ENCODE peak calls at places on chromosomes 3 and 15, in five cellular contexts. One of them, this sample, is unnamed.

GRCh38 chr3:52213005-52213404 is 12.4 kb downstream of the TLR9 start:
- DNase-seq in psoas muscle: no peak
- DNase-seq in AG09319: no peak
- DNase-seq in fibroblast of lung: no peak
- DNase-seq in fibroblast of mammary gland: no peak
- DNase-seq in this sample: no peak

GRCh38 chr3:49600781-49601180 is 46.5 kb downstream of the BSN start:
- DNase-seq in psoas muscle: no peak
- DNase-seq in AG09319: no peak
- DNase-seq in fibroblast of lung: no peak
- DNase-seq in fibroblast of mammary gland: no peak
- DNase-seq in this sample: peak

GRCh38 chr3:197352382-197352781 is 54.0 kb upstream of the DLG1 start:
- DNase-seq in psoas muscle: peak
- DNase-seq in AG09319: no peak
- DNase-seq in fibroblast of lung: peak
- DNase-seq in fibroblast of mammary gland: peak
- DNase-seq in this sample: peak

GRCh38 chr15:50107591-50108408 is 11.2 kb downstream of the ATP8B4 start:
- DNase-seq in psoas muscle: no peak
- DNase-seq in AG09319: no peak
- DNase-seq in fibroblast of lung: no peak
- DNase-seq in fibroblast of mammary gland: no peak
- DNase-seq in this sample: no peak

GRCh38 chr15:36007699-36008098 is 461.7 kb upstream of the DPH6 start:
- DNase-seq in psoas muscle: no peak
- DNase-seq in AG09319: no peak
- DNase-seq in fibroblast of lung: no peak
- DNase-seq in fibroblast of mammary gland: no peak
- DNase-seq in this sample: no peak

GRCh38 chr15:42986693-42987342 is 66.2 kb upstream of the TTBK2 start:
- DNase-seq in psoas muscle: no peak
- DNase-seq in AG09319: no peak
- DNase-seq in fibroblast of lung: no peak
- DNase-seq in fibroblast of mammary gland: no peak
- DNase-seq in this sample: no peak

GRCh38 chr3:35793668-35794067 is 154.3 kb downstream of the ARPP21 start:
- DNase-seq in psoas muscle: no peak
- DNase-seq in AG09319: no peak
- DNase-seq in fibroblast of lung: no peak
- DNase-seq in fibroblast of mammary gland: no peak
- DNase-seq in this sample: no peak

GRCh38 chr15:56442354-56442753 is 22.6 kb downstream of the MNS1 start:
- DNase-seq in psoas muscle: no peak
- DNase-seq in AG09319: no peak
- DNase-seq in fibroblast of lung: no peak
- DNase-seq in fibroblast of mammary gland: no peak
- DNase-seq in this sample: no peak

GRCh38 chr15:58741032-58741431 is 8.5 kb downstream of the ADAM10 start:
- DNase-seq in psoas muscle: no peak
- DNase-seq in AG09319: no peak
- DNase-seq in fibroblast of lung: no peak
- DNase-seq in fibroblast of mammary gland: no peak
- DNase-seq in this sample: no peak

GRCh38 chr15:69604050-69604378 is 151.4 kb downstream of the RPLP1 start:
- DNase-seq in psoas muscle: no peak
- DNase-seq in AG09319: no peak
- DNase-seq in fibroblast of lung: no peak
- DNase-seq in fibroblast of mammary gland: no peak
- DNase-seq in this sample: no peak
- TF ChIP-seq CTCF in psoas muscle: no peak
- TF ChIP-seq CTCF in AG09319: no peak
- TF ChIP-seq CTCF in fibroblast of lung: no peak
- TF ChIP-seq CTCF in fibroblast of mammary gland: no peak
- TF ChIP-seq CTCF in this sample: no peak

GRCh38 chr15:48565560-48566482 is 79.7 kb downstream of the FBN1 start:
- DNase-seq in psoas muscle: no peak
- DNase-seq in AG09319: peak
- DNase-seq in fibroblast of lung: peak
- DNase-seq in fibroblast of mammary gland: peak
- DNase-seq in this sample: peak
- TF ChIP-seq CTCF in psoas muscle: no peak
- TF ChIP-seq CTCF in AG09319: no peak
- TF ChIP-seq CTCF in fibroblast of lung: no peak
- TF ChIP-seq CTCF in fibroblast of mammary gland: peak
- TF ChIP-seq CTCF in this sample: peak

GRCh38 chr15:48086162-48086561 is 34.6 kb upstream of the SLC24A5 start:
- DNase-seq in psoas muscle: no peak
- DNase-seq in AG09319: no peak
- DNase-seq in fibroblast of lung: no peak
- DNase-seq in fibroblast of mammary gland: no peak
- DNase-seq in this sample: no peak

GRCh38 chr15:48089664-48090063 is 31.1 kb upstream of the SLC24A5 start:
- DNase-seq in psoas muscle: no peak
- DNase-seq in AG09319: no peak
- DNase-seq in fibroblast of lung: no peak
- DNase-seq in fibroblast of mammary gland: no peak
- DNase-seq in this sample: no peak

GRCh38 chr15:48087844-48088243 is 32.9 kb upstream of the SLC24A5 start:
- DNase-seq in psoas muscle: no peak
- DNase-seq in AG09319: no peak
- DNase-seq in fibroblast of lung: no peak
- DNase-seq in fibroblast of mammary gland: no peak
- DNase-seq in this sample: no peak

GRCh38 chr15:48086582-48086981 is 34.2 kb upstream of the SLC24A5 start:
- DNase-seq in psoas muscle: no peak
- DNase-seq in AG09319: no peak
- DNase-seq in fibroblast of lung: peak
- DNase-seq in fibroblast of mammary gland: peak
- DNase-seq in this sample: no peak

GRCh38 chr15:48084759-48085420 is 35.9 kb upstream of the SLC24A5 start:
- DNase-seq in psoas muscle: no peak
- DNase-seq in AG09319: no peak
- DNase-seq in fibroblast of lung: peak
- DNase-seq in fibroblast of mammary gland: peak
- DNase-seq in this sample: peak
- TF ChIP-seq CTCF in psoas muscle: peak
- TF ChIP-seq CTCF in AG09319: peak
- TF ChIP-seq CTCF in fibroblast of lung: peak
- TF ChIP-seq CTCF in fibroblast of mammary gland: peak
- TF ChIP-seq CTCF in this sample: peak

DNA sequence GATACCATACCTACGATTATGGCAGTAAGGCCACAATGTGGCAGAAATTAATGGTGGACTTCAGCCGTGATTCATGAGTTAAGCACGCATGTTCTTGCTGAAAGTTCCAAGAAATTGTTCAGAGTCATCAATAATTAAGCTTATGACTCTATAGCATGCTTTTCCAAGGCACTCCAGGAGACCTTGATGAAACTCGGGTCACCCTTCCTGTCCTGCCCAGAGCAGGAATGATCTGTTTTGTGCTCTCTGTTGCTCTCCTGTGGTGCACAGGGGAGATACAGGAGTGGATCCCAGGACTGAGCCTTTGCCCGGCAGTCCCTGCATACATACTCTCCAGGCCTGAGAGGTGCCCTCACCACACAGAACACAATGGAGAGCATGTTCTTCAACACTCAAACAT is 141.6 kb upstream of the SLC2A2 start:
- DNase-seq in psoas muscle: no peak
- DNase-seq in AG09319: no peak
- DNase-seq in fibroblast of lung: no peak
- DNase-seq in fibroblast of mammary gland: peak
- DNase-seq in this sample: peak
- TF ChIP-seq CTCF in psoas muscle: no peak
- TF ChIP-seq CTCF in AG09319: peak
- TF ChIP-seq CTCF in fibroblast of lung: peak
- TF ChIP-seq CTCF in fibroblast of mammary gland: peak
- TF ChIP-seq CTCF in this sample: peak

GRCh38 chr15:74460903-74461846 is at the start of gene UBL7:
- DNase-seq in psoas muscle: peak
- DNase-seq in AG09319: peak
- DNase-seq in fibroblast of lung: peak
- DNase-seq in fibroblast of mammary gland: peak
- DNase-seq in this sample: peak
- TF ChIP-seq CTCF in psoas muscle: no peak
- TF ChIP-seq CTCF in AG09319: peak
- TF ChIP-seq CTCF in fibroblast of lung: no peak
- TF ChIP-seq CTCF in fibroblast of mammary gland: peak
- TF ChIP-seq CTCF in this sample: peak

DNA sequence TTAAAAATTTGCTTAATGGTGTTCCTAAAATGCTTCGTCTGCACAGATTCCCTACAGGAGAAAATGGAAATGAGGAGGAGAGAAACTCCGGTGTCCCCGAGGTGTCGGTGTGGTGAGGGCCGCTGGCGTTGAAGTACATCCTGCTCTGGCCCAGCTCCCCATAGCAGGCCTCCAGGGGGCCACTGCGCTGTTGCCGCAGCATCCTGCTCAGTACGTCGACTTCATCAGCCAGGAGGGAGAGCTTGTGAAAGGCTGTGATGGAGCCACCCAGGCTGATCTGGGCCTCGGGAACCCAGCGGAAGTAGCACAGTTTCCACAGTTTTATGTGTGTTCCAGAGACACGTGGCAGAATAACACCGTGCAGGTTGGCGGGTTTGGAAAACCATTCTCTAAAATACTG is 37.8 kb downstream of the FAN1 start:
- DNase-seq in psoas muscle: no peak
- DNase-seq in AG09319: no peak
- DNase-seq in fibroblast of lung: no peak
- DNase-seq in fibroblast of mammary gland: no peak
- DNase-seq in this sample: no peak
- TF ChIP-seq CTCF in psoas muscle: no peak
- TF ChIP-seq CTCF in AG09319: no peak
- TF ChIP-seq CTCF in fibroblast of lung: no peak
- TF ChIP-seq CTCF in fibroblast of mammary gland: no peak
- TF ChIP-seq CTCF in this sample: no peak

GRCh38 chr3:48273594-48274211 is 32.8 kb downstream of the ZNF589 start:
- DNase-seq in psoas muscle: no peak
- DNase-seq in AG09319: peak
- DNase-seq in fibroblast of lung: peak
- DNase-seq in fibroblast of mammary gland: peak
- DNase-seq in this sample: peak
- TF ChIP-seq CTCF in psoas muscle: peak
- TF ChIP-seq CTCF in AG09319: peak
- TF ChIP-seq CTCF in fibroblast of lung: peak
- TF ChIP-seq CTCF in fibroblast of mammary gland: peak
- TF ChIP-seq CTCF in this sample: peak

DNA sequence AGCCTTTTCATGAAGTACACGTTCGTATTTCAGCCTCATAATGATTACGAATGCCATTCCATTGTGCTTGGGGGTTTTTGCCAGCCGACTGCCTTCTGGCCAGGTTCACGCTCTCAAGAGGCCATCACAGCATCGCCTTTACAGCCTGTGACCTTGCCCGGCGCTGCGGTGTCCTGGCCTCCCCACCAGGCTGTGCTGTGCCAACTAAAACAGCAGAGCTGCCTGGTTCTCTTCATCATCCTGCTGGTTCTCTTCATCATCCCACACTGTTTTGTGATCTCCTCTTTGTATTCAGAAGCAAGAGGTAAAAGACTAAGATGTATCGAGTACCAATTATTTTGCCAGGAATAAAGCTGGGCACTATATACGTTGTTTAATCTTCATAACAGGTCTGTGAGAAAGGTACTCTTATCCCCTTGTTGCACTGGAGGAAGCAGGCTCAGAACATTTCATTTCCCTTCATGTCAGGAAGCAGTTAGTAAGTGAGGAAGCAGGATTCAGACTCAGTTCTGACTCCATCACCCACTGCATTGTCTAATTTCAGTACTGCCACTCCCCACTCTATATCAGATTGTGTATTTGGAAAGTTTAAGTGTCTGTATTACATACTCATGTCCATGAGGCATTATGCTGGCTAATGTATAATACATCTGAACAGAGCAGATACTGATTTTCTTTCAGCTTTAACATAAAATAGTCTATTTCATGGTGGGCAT is 92.7 kb downstream of the LRRC28 start:
- DNase-seq in psoas muscle: peak
- DNase-seq in AG09319: no peak
- DNase-seq in fibroblast of lung: no peak
- DNase-seq in fibroblast of mammary gland: no peak
- DNase-seq in this sample: no peak
- TF ChIP-seq CTCF in psoas muscle: peak
- TF ChIP-seq CTCF in AG09319: no peak
- TF ChIP-seq CTCF in fibroblast of lung: peak
- TF ChIP-seq CTCF in fibroblast of mammary gland: peak
- TF ChIP-seq CTCF in this sample: peak

This sample was measured in HFFc6.